ENCODE peak calls at places on chromosomes 7 and 10, in nine cellular contexts. F is LoVo; P is GM23248; H is OCI-LY7; M is NCI-H446 treated with DMSO at 0.1 percent for 48 hours; Z is lower lobe of right lung; T is stimulated activated CD8-positive, alpha-beta memory T cell treated with anti-CD3 and anti-CD28 coated beads, Interleukin-2, amount 100 ng/mL, for 48 hours; B is hepatocyte; V is MV-4-11. Y is an unnamed sample.

GRCh38 chr7:83849135-83849534 is 200.2 kb upstream of the SEMA3E start:
- DNase-seq in F (no peak), P (peak; percentile 83), H (no peak), M (peak; percentile 28), Z (no peak), T (no peak), B (peak; percentile 5), V (no peak), Y (no peak)

GRCh38 chr7:27088002-27088931 is 7.5 kb downstream of the HOXA1 start:
- DNase-seq in F (no peak), P (peak; percentile 15), H (no peak), M (no peak), Z (no peak), T (no peak), B (no peak), V (no peak), Y (no peak)

GRCh38 chr10:65394898-65395297 is 1530.9 kb upstream of the LRRTM3 start:
- DNase-seq in F (peak; percentile 11), P (no peak), H (no peak), M (no peak), Z (no peak), T (no peak), B (no peak), V (no peak), Y (no peak)

GRCh38 chr10:121084029-121084674 is 233.0 kb downstream of the WDR11 start:
- DNase-seq in F (no peak), P (no peak), H (no peak), M (peak; percentile 94), Z (no peak), T (no peak), B (no peak), V (no peak), Y (no peak)

GRCh38 chr10:1638889-1639418 is 98.4 kb downstream of the ADARB2 start:
- DNase-seq in F (no peak), P (no peak), H (no peak), M (no peak), Z (no peak), T (no peak), B (no peak), V (no peak), Y (no peak)

GRCh38 chr10:48205918-48206317 is 68.6 kb downstream of the FRMPD2 start:
- DNase-seq in F (no peak), P (peak; percentile 14), H (no peak), M (no peak), Z (no peak), T (no peak), B (no peak), V (no peak), Y (no peak)

GRCh38 chr10:11367505-11367904 is 243.9 kb downstream of the USP6NL start:
- DNase-seq in F (no peak), P (no peak), H (no peak), M (no peak), Z (no peak), T (no peak), B (no peak), V (no peak), Y (no peak)

GRCh38 chr7:90409667-90410066 is 6.4 kb downstream of the CLDN12 start:
- DNase-seq in F (peak; percentile 59), P (no peak), H (no peak), M (no peak), Z (no peak), T (no peak), B (peak; percentile 18), V (no peak), Y (no peak)

GRCh38 chr10:116113721-116114501 is 159.1 kb downstream of the GFRA1 start:
- DNase-seq in F (no peak), P (peak; percentile 98), H (no peak), M (no peak), Z (no peak), T (no peak), B (no peak), V (no peak), Y (no peak)

GRCh38 chr7:106812027-106812643 is 52.9 kb upstream of the PIK3CG start:
- DNase-seq in F (no peak), P (peak; percentile 49), H (peak; percentile 11), M (no peak), Z (peak; percentile 54), T (no peak), B (no peak), V (peak; percentile 45), Y (no peak)

GRCh38 chr10:61847087-61847486 is 54.4 kb upstream of the ARID5B start:
- DNase-seq in F (no peak), P (no peak), H (no peak), M (no peak), Z (no peak), T (no peak), B (no peak), V (no peak), Y (no peak)

GRCh38 chr10:103510791-103511757 is 17.6 kb downstream of the NEURL1 start:
- DNase-seq in F (no peak), P (no peak), H (no peak), M (no peak), Z (no peak), T (no peak), B (no peak), V (no peak), Y (no peak)

GRCh38 chr10:66591865-66592264 is 334.0 kb upstream of the LRRTM3 start:
- DNase-seq in F (no peak), P (no peak), H (no peak), M (no peak), Z (no peak), T (no peak), B (no peak), V (no peak), Y (no peak)

GRCh38 chr10:71444284-71445054 is 47.7 kb downstream of the CDH23 start:
- DNase-seq in F (no peak), P (no peak), H (no peak), M (no peak), Z (no peak), T (no peak), B (no peak), V (no peak), Y (no peak)

GRCh38 chr7:55545496-55545895 is 26.8 kb downstream of the VOPP1 start:
- DNase-seq in F (no peak), P (peak; percentile 78), H (no peak), M (no peak), Z (no peak), T (no peak), B (no peak), V (no peak), Y (no peak)

GRCh38 chr7:131600578-131600977 is 44.1 kb upstream of the PODXL start:
- DNase-seq in F (no peak), P (peak; percentile 63), H (no peak), M (no peak), Z (no peak), T (no peak), B (no peak), V (no peak), Y (no peak)

GRCh38 chr10:639751-640672 is 49.5 kb downstream of the DIP2C start:
- DNase-seq in F (no peak), P (no peak), H (no peak), M (no peak), Z (peak; percentile 46), T (no peak), B (no peak), V (no peak), Y (no peak)

GRCh38 chr7:69871213-69871885 is 273.1 kb downstream of the AUTS2 start:
- DNase-seq in F (no peak), P (peak; percentile 93), H (no peak), M (no peak), Z (no peak), T (no peak), B (no peak), V (no peak), Y (no peak)

GRCh38 chr10:104103956-104104355 is 18.0 kb upstream of the SFR1 start:
- DNase-seq in F (no peak), P (no peak), H (no peak), M (no peak), Z (no peak), T (no peak), B (no peak), V (no peak), Y (no peak)

GRCh38 chr10:101716891-101717659 is 22.1 kb upstream of the FBXW4 start:
- DNase-seq in F (no peak), P (no peak), H (no peak), M (no peak), Z (no peak), T (no peak), B (no peak), V (peak; percentile 17), Y (no peak)

GRCh38 chr7:123961731-123962130 is 36.7 kb downstream of the SPAM1 start:
- DNase-seq in F (no peak), P (no peak), H (no peak), M (no peak), Z (no peak), T (peak; percentile 1), B (no peak), V (no peak), Y (no peak)

GRCh38 chr10:49309691-49310371 is 10.9 kb downstream of the C10orf71 start:
- DNase-seq in F (no peak), P (no peak), H (peak; percentile 44), M (no peak), Z (no peak), T (no peak), B (no peak), V (peak; percentile 83), Y (no peak)

GRCh38 chr10:61903991-61904350 is 2.5 kb downstream of the ARID5B start:
- DNase-seq in F (no peak), P (peak; percentile 54), H (no peak), M (peak; percentile 45), Z (no peak), T (no peak), B (no peak), V (no peak), Y (no peak)

GRCh38 chr10:72316748-72317435 is 37.8 kb downstream of the DNAJB12 start:
- DNase-seq in F (no peak), P (no peak), H (peak; percentile 74), M (no peak), Z (peak; percentile 80), T (no peak), B (peak; percentile 44), V (peak; percentile 34), Y (no peak)

GRCh38 chr10:44706745-44707144 is 204.4 kb upstream of the TMEM72 start:
- DNase-seq in F (peak; percentile 38), P (peak; percentile 99), H (no peak), M (no peak), Z (no peak), T (no peak), B (no peak), V (no peak), Y (no peak)

GRCh38 chr7:159247910-159248309 is 103.2 kb upstream of the VIPR2 start:
- DNase-seq in F (no peak), P (no peak), H (no peak), M (no peak), Z (no peak), T (no peak), B (no peak), V (no peak), Y (no peak)

GRCh38 chr7:96596120-96596826 is 113.4 kb downstream of the SEM1 start:
- DNase-seq in F (no peak), P (peak; percentile 10), H (no peak), M (no peak), Z (no peak), T (no peak), B (peak; percentile 35), V (peak; percentile 5), Y (no peak)

GRCh38 chr7:156950381-156950858 is 908 bp downstream of the NOM1 start:
- DNase-seq in F (no peak), P (peak; percentile 55), H (no peak), M (no peak), Z (no peak), T (no peak), B (no peak), V (peak; percentile 15), Y (no peak)

GRCh38 chr7:96269246-96269994 is 52.5 kb downstream of the SLC25A13 start:
- DNase-seq in F (no peak), P (no peak), H (no peak), M (no peak), Z (no peak), T (no peak), B (no peak), V (no peak), Y (no peak)

GRCh38 chr7:158992759-158993158 is 136.4 kb downstream of the DYNC2I1 start:
- DNase-seq in F (no peak), P (no peak), H (no peak), M (no peak), Z (no peak), T (no peak), B (no peak), V (no peak), Y (no peak)

GRCh38 chr7:145293793-145294153 is 457.9 kb upstream of the TPK1 start:
- DNase-seq in F (no peak), P (no peak), H (no peak), M (no peak), Z (no peak), T (no peak), B (no peak), V (no peak), Y (no peak)

Y was measured in omental fat pad.